ENCODE peak calls at places on chromosomes 6 and 20, in nine cellular contexts. O, C, L, W, S, D, M, I and Q are unnamed samples.

GRCh38 chr6:18432180-18432579 is 45.0 kb downstream of the RNF144B start:
- DNase-seq in O (peak; percentile 76), C (peak; percentile 25), L (no peak), W (peak; percentile 7), S (no peak), D (no peak), M (no peak), I (no peak), Q (no peak)

GRCh38 chr6:27720607-27721580 is 191.3 kb downstream of the OR2B2 start:
- DNase-seq in O (peak; percentile 60), C (peak; percentile 30), L (peak; percentile 41), W (peak; percentile 3), S (no peak), D (no peak), M (peak; percentile 18), I (no peak), Q (no peak)

GRCh38 chr6:148144917-148145521 is 197.6 kb upstream of the SASH1 start:
- DNase-seq in O (peak; percentile 61), C (peak; percentile 85), L (peak; percentile 73), W (peak; percentile 79), S (peak; percentile 20), D (no peak), M (peak; percentile 81), I (peak; percentile 21), Q (no peak)

GRCh38 chr6:154407440-154407839 is 50.8 kb upstream of the IPCEF1 start:
- DNase-seq in O (no peak), C (no peak), L (no peak), W (no peak), S (no peak), D (no peak), M (no peak), I (no peak), Q (no peak)

GRCh38 chr6:37109714-37110454 is 60.1 kb upstream of the PIM1 start:
- DNase-seq in O (no peak), C (no peak), L (no peak), W (no peak), S (no peak), D (no peak), M (peak; percentile 10), I (no peak), Q (no peak)

GRCh38 chr6:37549186-37549957 is 49.7 kb upstream of the CCDC167 start:
- DNase-seq in O (no peak), C (no peak), L (no peak), W (no peak), S (no peak), D (no peak), M (no peak), I (no peak), Q (no peak)

GRCh38 chr6:114747995-114748625 is 405.3 kb upstream of the HS3ST5 start:
- DNase-seq in O (peak; percentile 59), C (peak; percentile 45), L (peak; percentile 58), W (peak; percentile 43), S (no peak), D (no peak), M (peak; percentile 73), I (no peak), Q (no peak)

GRCh38 chr6:161104966-161105365 is 113.4 kb downstream of the MAP3K4 start:
- DNase-seq in O (peak; percentile 63), C (no peak), L (no peak), W (no peak), S (no peak), D (no peak), M (no peak), I (no peak), Q (no peak)

GRCh38 chr6:11277275-11278206 is 45.1 kb upstream of the NEDD9 start:
- DNase-seq in O (peak; percentile 95), C (peak; percentile 89), L (peak; percentile 10), W (peak; percentile 54), S (no peak), D (no peak), M (peak; percentile 65), I (no peak), Q (peak; percentile 48)

GRCh38 chr20:34927736-34928135 is 27.9 kb downstream of the GSS start:
- DNase-seq in O (no peak), C (no peak), L (no peak), W (peak; percentile 19), S (no peak), D (no peak), M (no peak), I (no peak), Q (no peak)

GRCh38 chr6:36858407-36858981 is 16.1 kb downstream of the PPIL1 start:
- DNase-seq in O (peak; percentile 79), C (no peak), L (no peak), W (peak; percentile 67), S (no peak), D (no peak), M (no peak), I (no peak), Q (no peak)

GRCh38 chr6:20605581-20605980 is 71.3 kb downstream of the CDKAL1 start:
- DNase-seq in O (peak; percentile 78), C (no peak), L (no peak), W (peak; percentile 17), S (no peak), D (no peak), M (no peak), I (no peak), Q (no peak)

GRCh38 chr6:168709991-168710390 is 269.0 kb downstream of the SMOC2 start:
- DNase-seq in O (no peak), C (no peak), L (no peak), W (no peak), S (no peak), D (no peak), M (no peak), I (no peak), Q (no peak)